ENCODE peak calls at places on chromosome X, in eight cellular contexts. O, Z, X, C, F, H, G and Y are unnamed samples.

GRCh38 chrX:31331045-31331444 is 259.2 kb upstream of the FTHL17 start:
- DNase-seq in O (no peak), Z (no peak), X (no peak), C (no peak), F (no peak), H (no peak), G (no peak), Y (no peak)

GRCh38 chrX:45771560-45772340 is 571.1 kb upstream of the DIPK2B start:
- DNase-seq in O (no peak), Z (peak), X (peak), C (no peak), F (no peak), H (peak), G (peak), Y (peak)

GRCh38 chrX:42755820-42756219 is 22.1 kb downstream of the PPP1R2C start:
- DNase-seq in O (no peak), Z (peak), X (no peak), C (no peak), F (no peak), H (peak), G (no peak), Y (no peak)

GRCh38 chrX:44071847-44072545 is 98.8 kb upstream of the NDP start:
- DNase-seq in O (no peak), Z (peak), X (no peak), C (no peak), F (no peak), H (peak), G (no peak), Y (no peak)

GRCh38 chrX:97310373-97310772 is 426.7 kb downstream of the RPA4 start:
- DNase-seq in O (no peak), Z (no peak), X (no peak), C (peak), F (no peak), H (peak), G (no peak), Y (no peak)

GRCh38 chrX:49300703-49301102 is 2.7 kb upstream of the GAGE10 start:
- DNase-seq in O (no peak), Z (no peak), X (no peak), C (no peak), F (no peak), H (no peak), G (no peak), Y (no peak)

GRCh38 chrX:19556202-19556601 is 40.9 kb upstream of the MAP3K15 start:
- DNase-seq in O (no peak), Z (no peak), X (no peak), C (no peak), F (no peak), H (no peak), G (no peak), Y (no peak)

GRCh38 chrX:123648028-123648810 is 84.6 kb downstream of the THOC2 start:
- DNase-seq in O (peak), Z (peak), X (peak), C (peak), F (no peak), H (peak), G (no peak), Y (no peak)

GRCh38 chrX:23898412-23898959 is 9.3 kb downstream of the APOO start:
- DNase-seq in O (no peak), Z (peak), X (no peak), C (no peak), F (no peak), H (peak), G (no peak), Y (no peak)

GRCh38 chrX:132292753-132293152 is 73.5 kb upstream of the RAP2C start:
- DNase-seq in O (no peak), Z (peak), X (peak), C (peak), F (peak), H (peak), G (no peak), Y (no peak)

GRCh38 chrX:124231454-124231853 is 101.0 kb upstream of the TEX13D start:
- DNase-seq in O (no peak), Z (no peak), X (no peak), C (no peak), F (no peak), H (no peak), G (no peak), Y (no peak)

GRCh38 chrX:69070949-69071650 is 94.2 kb downstream of the PJA1 start:
- DNase-seq in O (no peak), Z (no peak), X (peak), C (no peak), F (no peak), H (no peak), G (no peak), Y (no peak)

GRCh38 chrX:136619889-136620505 is 28.0 kb upstream of the CD40LG start:
- DNase-seq in O (no peak), Z (no peak), X (no peak), C (no peak), F (no peak), H (no peak), G (no peak), Y (no peak)

GRCh38 chrX:53412441-53412840 is 10.0 kb downstream of the SMC1A start:
- DNase-seq in O (no peak), Z (no peak), X (no peak), C (no peak), F (no peak), H (no peak), G (no peak), Y (no peak)

GRCh38 chrX:119340606-119341205 is 58.4 kb upstream of the SLC25A43 start:
- DNase-seq in O (no peak), Z (no peak), X (no peak), C (no peak), F (no peak), H (no peak), G (no peak), Y (no peak)

GRCh38 chrX:20263474-20263873 is 3.2 kb downstream of the RPS6KA3 start:
- DNase-seq in O (no peak), Z (peak), X (no peak), C (no peak), F (no peak), H (peak), G (no peak), Y (no peak)

GRCh38 chrX:68833448-68833805 is 4.6 kb downstream of the EFNB1 start:
- DNase-seq in O (no peak), Z (no peak), X (peak), C (peak), F (no peak), H (no peak), G (no peak), Y (no peak)

GRCh38 chrX:9871871-9872270 is 85.6 kb downstream of the SHROOM2 start:
- DNase-seq in O (no peak), Z (peak), X (no peak), C (no peak), F (no peak), H (peak), G (no peak), Y (no peak)

GRCh38 chrX:132384301-132384700 is 104.5 kb downstream of the MBNL3 start:
- DNase-seq in O (no peak), Z (no peak), X (no peak), C (no peak), F (no peak), H (no peak), G (no peak), Y (no peak)

GRCh38 chrX:155334486-155335316 is at the start of gene CLIC2:
- DNase-seq in O (no peak), Z (peak), X (peak), C (no peak), F (peak), H (peak), G (no peak), Y (no peak)

GRCh38 chrX:87728459-87728858 is 210.9 kb downstream of the KLHL4 start:
- DNase-seq in O (no peak), Z (no peak), X (no peak), C (no peak), F (no peak), H (no peak), G (no peak), Y (no peak)

GRCh38 chrX:130680164-130681035 is 222.6 kb downstream of the ENOX2 start:
- DNase-seq in O (no peak), Z (peak), X (no peak), C (no peak), F (peak), H (peak), G (no peak), Y (no peak)

GRCh38 chrX:31334997-31335396 is 263.2 kb upstream of the FTHL17 start:
- DNase-seq in O (no peak), Z (no peak), X (no peak), C (no peak), F (no peak), H (no peak), G (no peak), Y (no peak)

GRCh38 chrX:97234471-97235097 is 350.9 kb downstream of the RPA4 start:
- DNase-seq in O (no peak), Z (no peak), X (no peak), C (no peak), F (no peak), H (no peak), G (no peak), Y (no peak)

GRCh38 chrX:19751068-19751467 is 136.3 kb downstream of the SH3KBP1 start:
- DNase-seq in O (peak), Z (no peak), X (no peak), C (no peak), F (no peak), H (no peak), G (no peak), Y (no peak)

GRCh38 chrX:22110729-22111494 is 78.8 kb downstream of the PHEX start:
- DNase-seq in O (no peak), Z (no peak), X (no peak), C (no peak), F (no peak), H (peak), G (no peak), Y (no peak)

GRCh38 chrX:85922821-85923220 is 124.5 kb downstream of the CHM start:
- DNase-seq in O (no peak), Z (peak), X (no peak), C (no peak), F (no peak), H (peak), G (no peak), Y (no peak)

GRCh38 chrX:107507093-107507743 is 57.8 kb downstream of the FRMPD3 start:
- DNase-seq in O (peak), Z (no peak), X (no peak), C (no peak), F (no peak), H (no peak), G (no peak), Y (no peak)

GRCh38 chrX:126065901-126066660 is 100.0 kb downstream of the DCAF12L2 start:
- DNase-seq in O (no peak), Z (no peak), X (no peak), C (no peak), F (no peak), H (no peak), G (no peak), Y (no peak)

GRCh38 chrX:19698125-19698524 is 182.8 kb upstream of the MAP3K15 start:
- DNase-seq in O (no peak), Z (peak), X (no peak), C (no peak), F (no peak), H (peak), G (no peak), Y (no peak)

GRCh38 chrX:132093239-132093860 is 34.5 kb downstream of the FRMD7 start:
- DNase-seq in O (no peak), Z (no peak), X (no peak), C (no peak), F (no peak), H (no peak), G (no peak), Y (no peak)

GRCh38 chrX:27680726-27681125 is 90.6 kb downstream of the DCAF8L2 start:
- DNase-seq in O (no peak), Z (peak), X (no peak), C (no peak), F (no peak), H (peak), G (no peak), Y (no peak)

GRCh38 chrX:127259742-127260141 is 440.2 kb downstream of the PRR32 start:
- DNase-seq in O (no peak), Z (no peak), X (no peak), C (no peak), F (no peak), H (no peak), G (no peak), Y (no peak)

GRCh38 chrX:54633641-54634040 is 103.6 kb downstream of the GNL3L start:
- DNase-seq in O (peak), Z (no peak), X (no peak), C (peak), F (no peak), H (peak), G (no peak), Y (no peak)

GRCh38 chrX:96689951-96690350 is 5.3 kb downstream of the DIAPH2 start:
- DNase-seq in O (no peak), Z (peak), X (no peak), C (no peak), F (no peak), H (peak), G (no peak), Y (no peak)

GRCh38 chrX:129523076-129524055 is at the start of gene SMARCA1:
- DNase-seq in O (peak), Z (peak), X (peak), C (peak), F (peak), H (peak), G (no peak), Y (no peak)

GRCh38 chrX:20056704-20057103 is 60.0 kb downstream of the MAP7D2 start:
- DNase-seq in O (no peak), Z (no peak), X (no peak), C (no peak), F (no peak), H (peak), G (no peak), Y (no peak)

GRCh38 chrX:1661048-1661921 is 46.4 kb downstream of the ASMT start:
- DNase-seq in O (peak), Z (no peak), X (peak), C (peak), F (no peak), H (no peak), G (no peak), Y (peak)

GRCh38 chrX:110159865-110160264 is 157.0 kb downstream of the TMEM164 start:
- DNase-seq in O (no peak), Z (no peak), X (no peak), C (no peak), F (no peak), H (no peak), G (no peak), Y (no peak)

GRCh38 chrX:298993-299392 is 17.8 kb downstream of the PLCXD1 start:
- DNase-seq in O (no peak), Z (no peak), X (no peak), C (no peak), F (no peak), H (no peak), G (no peak), Y (no peak)

GRCh38 chrX:134174273-134174660 is 62.7 kb upstream of the CCDC160 start:
- DNase-seq in O (no peak), Z (no peak), X (no peak), C (no peak), F (no peak), H (no peak), G (no peak), Y (no peak)

GRCh38 chrX:134173541-134174272 is 63.3 kb upstream of the CCDC160 start:
- DNase-seq in O (peak), Z (no peak), X (no peak), C (peak), F (no peak), H (no peak), G (no peak), Y (no peak)

GRCh38 chrX:134172588-134173259 is 64.3 kb upstream of the CCDC160 start:
- DNase-seq in O (no peak), Z (peak), X (no peak), C (no peak), F (peak), H (no peak), G (peak), Y (no peak)

GRCh38 chrX:134177527-134177926 is 59.5 kb upstream of the CCDC160 start:
- DNase-seq in O (no peak), Z (no peak), X (no peak), C (no peak), F (no peak), H (no peak), G (no peak), Y (no peak)

GRCh38 chrX:134174859-134175258 is 62.1 kb upstream of the CCDC160 start:
- DNase-seq in O (peak), Z (no peak), X (no peak), C (peak), F (no peak), H (no peak), G (no peak), Y (no peak)
- TF ChIP-seq CTCF in O (no peak), Z (no peak), X (no peak), C (no peak), F (no peak), H (no peak), G (no peak), Y (no peak)

GRCh38 chrX:101210630-101211029 is 9.0 kb upstream of the DRP2 start:
- DNase-seq in O (no peak), Z (no peak), X (no peak), C (no peak), F (no peak), H (no peak), G (no peak), Y (no peak)

GRCh38 chrX:101203782-101204351 is 15.7 kb upstream of the DRP2 start:
- DNase-seq in O (no peak), Z (no peak), X (no peak), C (no peak), F (no peak), H (peak), G (no peak), Y (no peak)

GRCh38 chrX:101208152-101208905 is 11.3 kb upstream of the DRP2 start:
- DNase-seq in O (no peak), Z (no peak), X (no peak), C (no peak), F (no peak), H (peak), G (no peak), Y (no peak)

GRCh38 chrX:101206471-101206870 is 13.1 kb upstream of the DRP2 start:
- DNase-seq in O (no peak), Z (peak), X (no peak), C (no peak), F (no peak), H (peak), G (no peak), Y (no peak)
- TF ChIP-seq CTCF in O (no peak), Z (peak), X (no peak), C (peak), F (no peak), H (peak), G (peak), Y (no peak)

DNA sequence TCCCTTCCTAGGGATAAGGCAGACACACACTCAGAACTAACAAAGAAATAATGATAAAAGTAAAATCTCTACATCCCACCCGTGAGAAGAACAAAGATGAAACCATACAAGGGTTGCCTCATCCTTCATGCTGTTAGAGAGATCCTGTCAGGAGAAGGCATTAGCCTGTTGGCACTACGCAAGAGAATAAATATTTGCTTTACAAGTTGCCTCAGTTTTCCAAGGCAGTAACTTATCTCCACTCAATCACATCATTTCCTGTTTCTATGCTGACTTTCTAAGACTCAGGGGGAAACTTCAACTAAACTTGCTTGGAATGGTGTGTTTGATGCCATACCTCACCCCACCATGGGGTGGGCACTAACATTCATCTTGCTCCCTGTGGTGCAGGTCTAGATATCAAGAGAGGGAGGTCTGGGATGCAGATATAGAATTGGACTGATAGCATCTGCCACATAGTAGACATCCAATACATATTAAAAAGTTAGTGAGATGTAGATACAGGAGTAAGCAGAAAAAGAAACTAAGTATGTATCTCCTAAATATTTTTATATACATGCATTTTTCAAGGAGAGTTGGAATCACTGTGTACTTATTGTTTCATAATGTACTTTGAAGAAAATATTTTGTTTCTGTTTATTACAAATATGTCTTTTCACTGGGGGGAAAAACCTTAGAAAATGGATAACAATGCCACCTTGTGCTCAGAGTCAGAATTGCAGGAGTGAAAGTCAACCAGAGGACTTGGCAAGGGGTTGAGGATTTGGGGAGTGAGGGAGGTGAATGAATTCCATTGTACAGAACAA is 57.2 kb upstream of the BEX4 start:
- DNase-seq in O (no peak), Z (peak), X (peak), C (no peak), F (no peak), H (peak), G (no peak), Y (no peak)
- TF ChIP-seq CTCF in O (peak), Z (peak), X (peak), C (peak), F (no peak), H (peak), G (peak), Y (peak)

GRCh38 chrX:15738686-15739016 is 581 bp downstream of the CA5B start:
- DNase-seq in O (no peak), Z (no peak), X (no peak), C (no peak), F (no peak), H (no peak), G (no peak), Y (peak)

GRCh38 chrX:15737188-15737956 is 698 bp upstream of the CA5B start:
- DNase-seq in O (no peak), Z (no peak), X (no peak), C (no peak), F (no peak), H (peak), G (no peak), Y (no peak)

GRCh38 chrX:15739886-15740285 is 1.8 kb downstream of the CA5B start:
- DNase-seq in O (no peak), Z (peak), X (no peak), C (no peak), F (no peak), H (peak), G (no peak), Y (no peak)

DNA sequence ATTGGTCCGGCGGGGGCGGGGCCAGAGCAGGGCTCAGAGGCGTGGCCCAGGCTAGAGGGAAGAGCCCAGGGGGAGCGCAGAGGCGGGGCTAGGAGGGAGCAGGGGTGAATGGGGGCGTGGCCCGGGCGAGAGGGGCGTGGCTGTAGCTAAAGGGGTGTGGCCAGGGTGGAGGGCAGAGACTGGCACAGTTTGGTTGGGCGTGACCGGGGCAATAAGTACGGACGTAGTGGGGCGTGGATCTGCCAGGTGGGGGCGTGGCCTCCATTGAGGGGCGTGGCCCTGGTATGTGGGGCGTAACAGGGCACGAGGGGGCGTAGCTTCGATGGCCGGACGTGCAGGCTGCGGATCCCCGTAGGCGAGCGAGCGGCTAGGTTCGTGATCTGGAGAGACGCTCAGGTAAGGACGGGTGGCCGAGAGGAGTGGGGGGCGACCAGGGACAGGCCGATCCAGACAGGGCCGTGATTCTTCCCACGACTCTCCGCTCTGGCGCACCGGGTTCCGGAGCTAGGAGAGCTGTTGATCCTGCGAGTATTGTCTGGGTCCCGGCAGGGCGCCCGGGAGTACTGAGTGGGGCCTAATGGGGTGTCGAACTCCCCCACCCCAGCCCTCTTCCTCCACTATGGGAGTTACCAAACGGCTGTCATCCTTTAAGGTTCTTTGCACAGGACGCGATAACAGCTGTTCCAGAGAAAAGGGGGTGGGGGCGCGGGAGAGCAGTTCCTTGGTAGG is at the start of gene CA5B:
- DNase-seq in O (peak), Z (peak), X (peak), C (peak), F (peak), H (peak), G (peak), Y (peak)
- TF ChIP-seq CTCF in O (no peak), Z (no peak), X (no peak), C (no peak), F (no peak), H (no peak), G (no peak), Y (no peak)

DNA sequence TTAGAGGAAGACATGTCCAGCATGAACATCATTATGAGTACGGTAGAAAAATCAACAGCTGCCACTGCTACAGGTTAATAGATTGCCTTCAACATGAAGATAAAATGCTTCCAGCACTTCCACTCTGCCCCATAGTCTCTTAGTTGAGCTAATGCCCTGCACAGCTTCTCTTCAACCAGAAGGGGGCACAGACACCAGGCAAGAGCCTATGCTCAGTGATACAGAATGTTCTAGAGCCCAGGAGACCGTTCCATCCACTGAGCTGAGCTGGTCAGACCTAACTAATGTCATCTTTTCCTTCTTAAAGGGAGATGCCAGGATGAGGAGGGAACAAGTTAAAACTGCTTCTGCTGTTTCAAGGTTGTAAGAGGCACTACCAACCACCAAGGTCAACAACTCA is 42.2 kb downstream of the SMIM10L2A start:
- DNase-seq in O (no peak), Z (peak), X (no peak), C (no peak), F (no peak), H (peak), G (no peak), Y (no peak)
- TF ChIP-seq CTCF in O (no peak), Z (no peak), X (peak), C (peak), F (no peak), H (peak), G (no peak), Y (no peak)